ENCODE peak calls at places on chromosomes 11 and 22, in eight cellular contexts. One of them, this sample, is unnamed.

GRCh38 chr11:1570001-1570453 is 2.0 kb downstream of the DUSP8 start:
- DNase-seq in testis: no peak
- DNase-seq in colonic mucosa: peak; percentile 23
- DNase-seq in AG04450: no peak
- DNase-seq in bronchial epithelial cell: no peak
- DNase-seq in WERI-Rb-1: no peak
- DNase-seq in RWPE1: no peak
- DNase-seq in Panc1: no peak
- DNase-seq in this sample: no peak

GRCh38 chr11:93249437-93250210 is 51.8 kb upstream of the SLC36A4 start:
- DNase-seq in colonic mucosa: no peak
- DNase-seq in bronchial epithelial cell: no peak
- DNase-seq in RWPE1: no peak
- DNase-seq in Panc1: no peak
- DNase-seq in testis: no peak
- DNase-seq in WERI-Rb-1: no peak
- DNase-seq in AG04450: no peak
- DNase-seq in this sample: no peak

GRCh38 chr11:74870485-74870884 is 78.4 kb downstream of the XRRA1 start:
- DNase-seq in Panc1: no peak
- DNase-seq in bronchial epithelial cell: peak; percentile 27
- DNase-seq in WERI-Rb-1: peak; percentile 22
- DNase-seq in RWPE1: no peak
- DNase-seq in testis: no peak
- DNase-seq in AG04450: peak; percentile 10
- DNase-seq in colonic mucosa: no peak
- DNase-seq in this sample: peak; percentile 56

GRCh38 chr11:45238724-45239123 is 47.4 kb downstream of the SYT13 start:
- DNase-seq in RWPE1: no peak
- DNase-seq in WERI-Rb-1: no peak
- DNase-seq in testis: no peak
- DNase-seq in AG04450: peak; percentile 21
- DNase-seq in bronchial epithelial cell: peak; percentile 17
- DNase-seq in colonic mucosa: no peak
- DNase-seq in Panc1: no peak
- DNase-seq in this sample: no peak

GRCh38 chr11:12942157-12942556 is 67.0 kb upstream of the RASSF10 start:
- DNase-seq in colonic mucosa: no peak
- DNase-seq in AG04450: no peak
- DNase-seq in Panc1: no peak
- DNase-seq in WERI-Rb-1: no peak
- DNase-seq in testis: no peak
- DNase-seq in bronchial epithelial cell: no peak
- DNase-seq in RWPE1: no peak
- DNase-seq in this sample: peak; percentile 22

GRCh38 chr22:23773247-23774113 is 831 bp downstream of the MMP11 start:
- DNase-seq in WERI-Rb-1: no peak
- DNase-seq in AG04450: no peak
- DNase-seq in Panc1: no peak
- DNase-seq in RWPE1: no peak
- DNase-seq in colonic mucosa: no peak
- DNase-seq in bronchial epithelial cell: no peak
- DNase-seq in testis: no peak
- DNase-seq in this sample: no peak

GRCh38 chr11:24642648-24643047 is 145.8 kb downstream of the LUZP2 start:
- DNase-seq in AG04450: no peak
- DNase-seq in Panc1: no peak
- DNase-seq in WERI-Rb-1: no peak
- DNase-seq in bronchial epithelial cell: no peak
- DNase-seq in colonic mucosa: no peak
- DNase-seq in testis: no peak
- DNase-seq in RWPE1: no peak
- DNase-seq in this sample: no peak

GRCh38 chr22:35307892-35308291 is 8.2 kb downstream of the TOM1 start:
- DNase-seq in bronchial epithelial cell: no peak
- DNase-seq in WERI-Rb-1: no peak
- DNase-seq in Panc1: no peak
- DNase-seq in colonic mucosa: no peak
- DNase-seq in RWPE1: no peak
- DNase-seq in testis: no peak
- DNase-seq in AG04450: no peak
- DNase-seq in this sample: no peak

GRCh38 chr11:44931466-44931865 is 19.2 kb downstream of the TP53I11 start:
- DNase-seq in bronchial epithelial cell: no peak
- DNase-seq in AG04450: no peak
- DNase-seq in testis: no peak
- DNase-seq in Panc1: no peak
- DNase-seq in RWPE1: no peak
- DNase-seq in colonic mucosa: no peak
- DNase-seq in WERI-Rb-1: no peak
- DNase-seq in this sample: peak; percentile 42

GRCh38 chr11:1655168-1656060 is 25.8 kb downstream of the KRTAP5-5 start:
- DNase-seq in RWPE1: no peak
- DNase-seq in WERI-Rb-1: no peak
- DNase-seq in testis: peak; percentile 9
- DNase-seq in bronchial epithelial cell: no peak
- DNase-seq in Panc1: no peak
- DNase-seq in colonic mucosa: no peak
- DNase-seq in AG04450: no peak
- DNase-seq in this sample: no peak

GRCh38 chr22:39279170-39279850 is 34.5 kb upstream of the PDGFB start:
- DNase-seq in Panc1: no peak
- DNase-seq in bronchial epithelial cell: no peak
- DNase-seq in AG04450: no peak
- DNase-seq in WERI-Rb-1: no peak
- DNase-seq in RWPE1: no peak
- DNase-seq in colonic mucosa: no peak
- DNase-seq in testis: no peak
- DNase-seq in this sample: no peak

GRCh38 chr11:49377978-49378377 is 169.6 kb upstream of the FOLH1 start:
- DNase-seq in testis: no peak
- DNase-seq in Panc1: no peak
- DNase-seq in RWPE1: no peak
- DNase-seq in colonic mucosa: no peak
- DNase-seq in bronchial epithelial cell: no peak
- DNase-seq in AG04450: no peak
- DNase-seq in WERI-Rb-1: no peak
- DNase-seq in this sample: peak; percentile 12

GRCh38 chr11:65633390-65634139 is 4.3 kb upstream of the SIPA1 start:
- DNase-seq in AG04450: no peak
- DNase-seq in testis: no peak
- DNase-seq in WERI-Rb-1: no peak
- DNase-seq in bronchial epithelial cell: no peak
- DNase-seq in RWPE1: no peak
- DNase-seq in Panc1: no peak
- DNase-seq in colonic mucosa: no peak
- DNase-seq in this sample: no peak
- TF ChIP-seq CTCF in AG04450: no peak
- TF ChIP-seq CTCF in testis: no peak
- TF ChIP-seq CTCF in WERI-Rb-1: no peak
- TF ChIP-seq CTCF in bronchial epithelial cell: no peak
- TF ChIP-seq CTCF in RWPE1: no peak
- TF ChIP-seq CTCF in Panc1: no peak
- TF ChIP-seq CTCF in colonic mucosa: no peak
- TF ChIP-seq CTCF in this sample: no peak

GRCh38 chr11:124754710-124755109 is 2.7 kb upstream of the VSIG2 start:
- DNase-seq in Panc1: no peak
- DNase-seq in WERI-Rb-1: no peak
- DNase-seq in testis: no peak
- DNase-seq in AG04450: no peak
- DNase-seq in bronchial epithelial cell: no peak
- DNase-seq in RWPE1: no peak
- DNase-seq in colonic mucosa: no peak
- DNase-seq in this sample: peak; percentile 48
- TF ChIP-seq CTCF in Panc1: no peak
- TF ChIP-seq CTCF in WERI-Rb-1: no peak
- TF ChIP-seq CTCF in testis: no peak
- TF ChIP-seq CTCF in AG04450: no peak
- TF ChIP-seq CTCF in bronchial epithelial cell: no peak
- TF ChIP-seq CTCF in RWPE1: no peak
- TF ChIP-seq CTCF in colonic mucosa: no peak
- TF ChIP-seq CTCF in this sample: no peak

GRCh38 chr11:19873730-19874129 is 161.1 kb downstream of the NAV2 start:
- DNase-seq in Panc1: no peak
- DNase-seq in colonic mucosa: no peak
- DNase-seq in RWPE1: no peak
- DNase-seq in bronchial epithelial cell: no peak
- DNase-seq in WERI-Rb-1: no peak
- DNase-seq in testis: no peak
- DNase-seq in AG04450: no peak
- DNase-seq in this sample: peak; percentile 54
- TF ChIP-seq CTCF in Panc1: no peak
- TF ChIP-seq CTCF in colonic mucosa: no peak
- TF ChIP-seq CTCF in RWPE1: no peak
- TF ChIP-seq CTCF in bronchial epithelial cell: no peak
- TF ChIP-seq CTCF in WERI-Rb-1: no peak
- TF ChIP-seq CTCF in testis: no peak
- TF ChIP-seq CTCF in AG04450: no peak
- TF ChIP-seq CTCF in this sample: no peak

DNA sequence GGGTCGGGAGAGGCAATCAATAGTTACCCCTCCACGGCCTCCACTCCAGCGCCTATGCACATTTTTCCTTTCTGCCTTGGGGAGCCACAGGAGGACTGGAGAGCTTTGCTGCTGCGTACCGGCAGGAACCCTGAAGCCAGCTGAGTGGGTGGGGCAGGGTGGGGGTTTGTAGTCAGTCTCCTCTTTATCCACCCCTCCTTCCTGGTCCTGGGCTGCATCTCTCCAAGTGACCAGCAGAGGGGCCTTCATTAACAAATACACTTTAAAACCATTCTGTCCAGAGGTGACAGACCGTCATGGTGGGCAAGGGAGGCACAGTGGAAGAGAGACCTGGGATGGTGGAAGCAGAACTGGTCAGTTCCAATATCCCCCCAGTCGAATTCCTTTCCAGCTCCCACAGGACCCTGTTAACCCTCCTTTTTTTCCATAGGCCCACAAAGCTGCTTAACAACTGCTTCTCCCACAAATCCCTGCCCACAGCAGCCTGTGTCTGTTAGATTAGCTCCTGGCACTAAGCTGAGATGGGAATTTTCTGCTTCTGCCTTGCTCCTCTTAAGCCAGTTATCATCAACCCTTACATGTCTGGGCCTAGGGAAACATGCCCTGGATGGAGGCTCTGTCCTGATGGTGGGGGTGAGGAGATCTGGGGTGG is 3.9 kb upstream of the ABCG4 start:
- DNase-seq in RWPE1: peak; percentile 88
- DNase-seq in Panc1: peak; percentile 52
- DNase-seq in WERI-Rb-1: peak; percentile 93
- DNase-seq in colonic mucosa: peak; percentile 76
- DNase-seq in testis: peak; percentile 69
- DNase-seq in AG04450: peak; percentile 32
- DNase-seq in bronchial epithelial cell: peak; percentile 69
- DNase-seq in this sample: peak; percentile 88
- TF ChIP-seq CTCF in RWPE1: peak; percentile 68
- TF ChIP-seq CTCF in Panc1: peak; percentile 88
- TF ChIP-seq CTCF in WERI-Rb-1: peak; percentile 64
- TF ChIP-seq CTCF in colonic mucosa: peak; percentile 48
- TF ChIP-seq CTCF in testis: peak; percentile 66
- TF ChIP-seq CTCF in AG04450: peak; percentile 72
- TF ChIP-seq CTCF in bronchial epithelial cell: peak; percentile 63
- TF ChIP-seq CTCF in this sample: peak; percentile 66